ENCODE peak calls at places on chromosomes 16 and 17, in five cellular contexts. L is sigmoid colon, R is AG04449, N is epithelial cell of esophagus, P is upper lobe of left lung. S is an unnamed sample.

GRCh38 chr16:11330526-11331237 is 14.6 kb upstream of the RMI2 start:
- DNase-seq in P (no peak), N (no peak), R (no peak), L (no peak), S (no peak)

GRCh38 chr17:67403065-67403464 is 26.0 kb downstream of the PITPNC1 start:
- DNase-seq in P (no peak), N (no peak), L (no peak), R (no peak), S (no peak)

GRCh38 chr16:52114414-52114813 is 432.5 kb downstream of the TOX3 start:
- DNase-seq in N (peak), P (peak), L (no peak), R (no peak), S (no peak)

GRCh38 chr17:77147357-77147801 is 6.6 kb downstream of the SEC14L1 start:
- DNase-seq in P (peak), N (no peak), R (no peak), L (no peak), S (no peak)

GRCh38 chr16:87324411-87325275 is 7.5 kb upstream of the C16orf95 start:
- DNase-seq in P (no peak), N (peak), R (no peak), L (no peak), S (no peak)

GRCh38 chr17:74394275-74394950 is 27.1 kb downstream of the GPR142 start:
- DNase-seq in P (no peak), R (no peak), L (no peak), N (no peak), S (no peak)

GRCh38 chr17:17059301-17059890 is 17.1 kb downstream of the MPRIP start:
- DNase-seq in R (no peak), L (peak), N (no peak), P (peak), S (no peak)

GRCh38 chr16:19375561-19376158 is 42.0 kb upstream of the TMC5 start:
- DNase-seq in R (no peak), N (peak), L (no peak), P (no peak), S (peak)

GRCh38 chr17:32654351-32654750 is 167.6 kb downstream of the CDK5R1 start:
- DNase-seq in R (no peak), L (no peak), N (no peak), P (no peak), S (no peak)

GRCh38 chr17:79801156-79802038 is 4.5 kb upstream of the CBX8 start:
- DNase-seq in N (peak), R (no peak), P (no peak), L (no peak), S (peak)

GRCh38 chr16:12902511-12903324 is 1.3 kb downstream of the SHISA9 start:
- DNase-seq in N (no peak), P (no peak), L (no peak), R (no peak), S (no peak)

GRCh38 chr16:22901563-22901962 is 87.6 kb downstream of the HS3ST2 start:
- DNase-seq in P (no peak), R (no peak), N (no peak), L (no peak), S (no peak)

DNA sequence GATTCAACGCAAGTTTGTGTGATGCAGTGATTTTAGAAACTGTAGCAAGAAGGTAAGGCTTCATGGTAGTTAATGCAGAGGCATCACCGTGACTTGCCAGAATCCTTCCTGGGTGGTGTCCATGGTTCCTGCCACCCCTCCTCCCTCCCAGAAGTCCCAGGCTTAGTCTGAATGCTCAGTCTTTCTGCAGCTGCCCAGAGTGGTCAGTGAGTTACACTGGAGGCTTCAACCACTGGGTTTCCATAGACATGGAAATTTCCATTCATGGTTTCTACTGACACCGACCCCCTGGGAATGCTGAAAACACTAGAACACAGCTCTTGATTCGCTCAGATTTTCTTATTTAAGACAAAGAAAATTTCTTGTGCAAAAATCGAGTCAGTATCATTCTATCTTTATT is 159.4 kb upstream of the HSBP1 start:
- DNase-seq in L (no peak), R (no peak), P (no peak), N (no peak), S (no peak)
- TF ChIP-seq CTCF in L (no peak), R (no peak), P (no peak), N (no peak), S (no peak)

GRCh38 chr17:44561237-44561623 is 3.9 kb downstream of the FZD2 start:
- DNase-seq in R (no peak), P (no peak), L (no peak), N (no peak), S (no peak)
- H3K4me3 ChIP-seq in R (peak), P (no peak), L (no peak), N (no peak), S (peak)

DNA sequence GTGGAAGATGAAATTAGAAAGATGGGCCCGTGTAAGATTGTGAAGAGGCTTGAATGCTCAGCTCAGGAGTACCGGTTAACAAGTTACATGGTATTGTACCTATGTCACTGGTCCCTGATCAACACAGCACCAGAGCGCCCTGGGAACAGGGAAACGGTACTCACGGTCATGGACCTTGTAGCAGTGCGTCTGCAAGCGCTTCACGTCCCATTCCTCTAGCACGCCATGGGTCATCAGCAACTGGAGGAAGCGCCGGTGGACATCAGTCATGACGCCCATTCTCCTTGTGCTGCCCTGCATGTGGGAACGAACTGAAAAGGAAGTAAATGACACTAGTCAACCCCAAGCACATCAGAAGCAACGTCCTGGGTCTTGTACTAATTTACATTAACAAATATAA is 11.3 kb downstream of the NSMCE1 start:
- DNase-seq in P (no peak), R (no peak), L (no peak), N (no peak), S (no peak)
- TF ChIP-seq CTCF in P (no peak), R (no peak), L (no peak), N (no peak), S (no peak)

DNA sequence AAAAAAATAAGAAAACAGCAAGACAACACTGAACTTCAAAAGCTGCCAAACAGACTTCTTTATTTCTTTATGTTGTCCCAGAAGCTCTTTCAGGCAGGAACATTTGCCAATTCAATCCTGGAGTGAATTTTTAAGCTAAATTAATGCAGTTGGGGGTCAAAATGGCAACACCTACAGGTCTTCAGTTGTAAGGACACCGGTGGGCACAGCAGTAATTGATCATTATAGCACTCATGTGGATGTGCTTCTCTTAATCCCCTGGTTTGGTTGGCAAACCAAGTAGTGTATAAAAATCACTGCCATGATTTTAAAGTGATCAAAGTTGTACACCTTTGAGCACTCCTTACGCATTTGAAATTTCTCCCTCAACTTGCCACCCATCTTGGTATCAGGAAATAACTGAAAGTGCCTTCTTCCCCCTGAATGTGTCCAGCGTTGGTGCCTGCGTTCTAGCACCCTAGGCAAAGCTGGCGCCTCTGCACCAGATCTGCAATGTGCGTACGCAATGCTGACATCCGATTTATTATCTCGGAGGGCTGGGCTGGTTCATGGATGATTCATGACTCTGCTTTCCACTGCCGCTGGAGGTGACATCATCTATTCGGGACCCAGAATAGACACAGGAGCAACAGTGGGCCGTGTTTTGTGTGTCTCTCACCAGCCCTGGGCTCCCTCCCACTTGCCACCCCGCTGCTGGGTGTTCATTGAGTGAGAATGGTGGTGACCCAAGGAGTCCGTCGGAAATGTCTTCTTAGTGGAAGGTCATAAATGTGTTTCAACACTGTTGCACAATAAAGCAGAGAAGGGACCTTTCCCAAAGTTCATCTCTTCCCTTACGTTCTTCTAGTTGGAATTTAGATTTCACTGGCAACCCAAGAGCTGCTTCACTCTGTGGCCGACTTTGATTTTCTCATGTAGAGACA is 203.4 kb downstream of the CCDC182 start:
- DNase-seq in P (no peak), L (peak), R (no peak), N (no peak), S (peak)
- H3K4me3 ChIP-seq in P (no peak), L (no peak), R (no peak), N (no peak), S (no peak)

GRCh38 chr17:63774141-63774981 is at the start of gene DDX42:
- DNase-seq in P (peak), R (no peak), L (peak), N (peak), S (peak)

GRCh38 chr17:63764701-63765100 is 8.7 kb downstream of the CCDC47 start:
- DNase-seq in P (no peak), R (no peak), L (no peak), N (no peak), S (no peak)

GRCh38 chr17:63773272-63774140 is at the start of gene CCDC47:
- DNase-seq in L (peak), R (peak), N (peak), P (peak), S (peak)

GRCh38 chr17:63772801-63773271 is 561 bp downstream of the CCDC47 start:
- DNase-seq in P (no peak), N (peak), L (no peak), R (peak), S (peak)

DNA sequence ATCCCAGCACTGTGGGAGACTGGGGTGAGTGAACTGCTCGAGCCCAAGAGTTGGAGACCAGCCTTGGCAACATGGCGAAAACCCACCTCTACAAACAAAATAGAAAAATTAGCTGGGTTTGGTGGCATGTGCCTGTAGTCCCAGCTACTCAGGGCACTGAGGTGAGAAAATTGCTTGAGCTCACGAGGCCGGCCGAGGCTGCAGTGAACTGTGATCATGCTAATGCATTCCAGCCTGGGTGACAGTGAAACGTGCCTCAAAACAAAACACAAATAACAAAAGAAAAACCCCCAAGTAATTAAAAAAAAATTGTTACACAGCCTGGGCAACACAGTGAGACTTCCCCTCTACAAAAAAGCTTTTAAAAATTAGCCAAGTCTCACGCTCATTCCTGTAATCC is 5.0 kb downstream of the CCDC47 start:
- DNase-seq in N (no peak), P (no peak), L (no peak), R (no peak), S (no peak)
- TF ChIP-seq CTCF in N (no peak), P (no peak), L (no peak), R (no peak), S (no peak)

GRCh38 chr17:7590743-7591142 is 849 bp upstream of the SOX15 start:
- DNase-seq in P (no peak), N (peak), R (no peak), L (no peak), S (no peak)
- H3K4me3 ChIP-seq in P (no peak), N (peak), R (no peak), L (no peak), S (no peak)